ENCODE peak calls at places on chromosome 15, in five cellular contexts. Z is GM23338, P is T-helper 1 cell, V is neuronal stem cell, A is mucosa of gallbladder. Q is an unnamed sample.

GRCh38 chr15:40471778-40472130 is 970 bp downstream of the CHST14 start:
- DNase-seq in Z (peak), P (no peak), V (no peak), A (no peak), Q (peak)

GRCh38 chr15:89171136-89172072 is 50.0 kb downstream of the RLBP1 start:
- DNase-seq in Z (peak), P (no peak), V (peak), A (peak), Q (peak)

GRCh38 chr15:66789029-66790025 is 87.3 kb downstream of the SMAD6 start:
- DNase-seq in Z (peak), P (no peak), V (no peak), A (peak), Q (no peak)

GRCh38 chr15:60396100-60396499 is 1.7 kb downstream of the ANXA2 start:
- DNase-seq in Z (peak), P (no peak), V (no peak), A (no peak), Q (no peak)

GRCh38 chr15:71456362-71456761 is 341.1 kb downstream of the THSD4 start:
- DNase-seq in Z (no peak), P (no peak), V (no peak), A (no peak), Q (no peak)

GRCh38 chr15:76976572-76977270 is 18.2 kb upstream of the PSTPIP1 start:
- DNase-seq in Z (no peak), P (no peak), V (no peak), A (no peak), Q (no peak)

GRCh38 chr15:48355377-48355776 is 24.1 kb downstream of the DUT start:
- DNase-seq in Z (no peak), P (no peak), V (no peak), A (no peak), Q (no peak)

GRCh38 chr15:99430881-99431401 is 134.8 kb upstream of the MEF2A start:
- DNase-seq in Z (no peak), P (no peak), V (no peak), A (no peak), Q (no peak)

GRCh38 chr15:72379856-72380255 is 4.0 kb upstream of the HEXA start:
- DNase-seq in Z (no peak), P (no peak), V (no peak), A (no peak), Q (no peak)